ENCODE peak calls at places on chromosomes 11 and 22, in five cellular contexts. Y is H1, K is HepG2, N is HCT116, S is K562. G is an unnamed sample.
A peak's percentile ranks its signal among the peaks of the same experiment; 100 is the strongest.

GRCh38 chr22:39498368-39498767 is 3.7 kb upstream of the MIEF1 start:
- DNase-seq in S (no peak), K (no peak), Y (no peak), N (no peak), G (no peak)

GRCh38 chr22:49962751-49963646 is 2.4 kb downstream of the PIM3 start:
- DNase-seq in Y (no peak), N (no peak), S (no peak), K (no peak), G (peak; percentile 19)

GRCh38 chr11:133993921-133994320 is 37.2 kb upstream of the IGSF9B start:
- DNase-seq in Y (no peak), N (no peak), K (no peak), S (no peak), G (no peak)

GRCh38 chr11:10539339-10539738 is 1.6 kb downstream of the RNF141 start:
- DNase-seq in Y (no peak), S (no peak), N (no peak), K (peak; percentile 6), G (no peak)

GRCh38 chr11:119590651-119591308 is 138.2 kb downstream of the NECTIN1 start:
- DNase-seq in Y (no peak), N (no peak), S (no peak), K (no peak), G (no peak)

GRCh38 chr11:125335101-125335500 is 161.0 kb downstream of the FEZ1 start:
- DNase-seq in K (no peak), N (no peak), S (no peak), Y (no peak), G (no peak)

GRCh38 chr11:68413591-68413999 is 47.0 kb upstream of the PPP6R3 start:
- DNase-seq in Y (no peak), K (no peak), N (no peak), S (no peak), G (no peak)

GRCh38 chr22:39593061-39593930 is 22.7 kb downstream of the CACNA1I start:
- DNase-seq in S (no peak), Y (no peak), K (no peak), N (no peak), G (no peak)

GRCh38 chr11:69293819-69294505 is at the start of gene MYEOV:
- DNase-seq in K (peak; percentile 34), Y (peak; percentile 80), S (peak; percentile 98), N (peak; percentile 88), G (peak; percentile 90)

GRCh38 chr11:133078591-133079179 is 453.6 kb downstream of the OPCML start:
- DNase-seq in K (peak; percentile 5), Y (peak; percentile 82), N (no peak), S (peak; percentile 48), G (peak; percentile 77)

GRCh38 chr11:11510939-11511338 is 110.9 kb downstream of the GALNT18 start:
- DNase-seq in S (no peak), N (no peak), K (no peak), Y (no peak), G (no peak)

GRCh38 chr11:116825854-116826750 is 3.0 kb upstream of the APOA4 start:
- DNase-seq in S (no peak), K (no peak), N (no peak), Y (no peak), G (no peak)
- TF ChIP-seq SP1 in S (no peak), K (no peak), N (no peak), Y (no peak), G (no peak)

GRCh38 chr22:37270928-37271650 is 11.2 kb upstream of the CYTH4 start:
- DNase-seq in N (no peak), K (no peak), Y (no peak), S (no peak), G (no peak)

GRCh38 chr22:37275134-37275533 is 7.2 kb upstream of the CYTH4 start:
- DNase-seq in S (no peak), N (no peak), K (no peak), Y (no peak), G (no peak)

GRCh38 chr22:37273846-37274225 is 8.5 kb upstream of the CYTH4 start:
- DNase-seq in S (no peak), K (no peak), Y (no peak), N (no peak), G (no peak)

GRCh38 chr22:37274380-37274862 is 7.9 kb upstream of the CYTH4 start:
- DNase-seq in Y (no peak), N (no peak), K (no peak), S (no peak), G (no peak)

GRCh38 chr22:37273126-37273845 is 9.0 kb upstream of the CYTH4 start:
- DNase-seq in Y (no peak), S (peak; percentile 54), K (no peak), N (no peak), G (no peak)
- TF ChIP-seq MAX in Y (no peak), S (no peak), K (no peak), N (peak; percentile 23), G (no peak)

GRCh38 chr22:23609983-23610781 is 21.9 kb downstream of the DRICH1 start:
- DNase-seq in K (no peak), Y (no peak), S (no peak), N (no peak), G (no peak)

GRCh38 chr22:23606204-23607131 is 25.7 kb downstream of the DRICH1 start:
- DNase-seq in S (no peak), Y (no peak), K (no peak), N (no peak), G (no peak)

GRCh38 chr22:23604939-23605712 is 25.0 kb upstream of the IGLL1 start:
- DNase-seq in S (no peak), N (no peak), K (peak; percentile 85), Y (no peak), G (no peak)

GRCh38 chr22:23613193-23613973 is 18.7 kb downstream of the DRICH1 start:
- DNase-seq in N (no peak), K (peak; percentile 23), Y (no peak), S (no peak), G (no peak)

GRCh38 chr22:23608583-23608982 is 23.5 kb downstream of the DRICH1 start:
- DNase-seq in N (no peak), Y (peak; percentile 81), K (no peak), S (peak; percentile 27), G (peak; percentile 69)
- TF ChIP-seq SP1 in N (no peak), Y (no peak), K (no peak), S (no peak), G (no peak)

GRCh38 chr22:24164243-24164642 is 17.0 kb upstream of the SUSD2 start:
- DNase-seq in S (no peak), N (no peak), Y (no peak), K (no peak), G (no peak)
- TF ChIP-seq MAX in S (no peak), N (no peak), Y (no peak), K (no peak), G (no peak)

GRCh38 chr22:27456696-27457503 is 344.7 kb downstream of the MN1 start:
- DNase-seq in Y (no peak), K (no peak), N (no peak), S (no peak), G (no peak)
- TF ChIP-seq SP1 in Y (no peak), K (no peak), N (no peak), S (no peak), G (no peak)

G was measured in WTC11.